ENCODE peak calls at places on chromosomes 1 and 21, in eight cellular contexts. C, M, S, F, B, J, K and D are unnamed samples.
A peak's percentile ranks its signal among the peaks of the same experiment; 100 is the strongest.

GRCh38 chr1:73800376-73800775 is 397.6 kb downstream of the LRRIQ3 start:
- DNase-seq in J (peak; percentile 63), C (no peak), M (no peak), B (peak; percentile 1), K (no peak), F (no peak), S (peak; percentile 27), D (no peak)

GRCh38 chr1:44407430-44408180 is 2.5 kb downstream of the RNF220 start:
- DNase-seq in F (no peak), S (no peak), B (no peak), C (no peak), M (no peak), J (no peak), K (no peak), D (no peak)

GRCh38 chr1:49765034-49765433 is 258.7 kb downstream of the AGBL4 start:
- DNase-seq in J (no peak), C (peak; percentile 46), M (no peak), B (no peak), F (no peak), S (no peak), K (no peak), D (no peak)

GRCh38 chr1:76352741-76353435 is 278.3 kb downstream of the ST6GALNAC3 start:
- DNase-seq in C (peak; percentile 85), S (no peak), B (no peak), F (no peak), J (no peak), K (no peak), M (no peak), D (no peak)

GRCh38 chr1:110425611-110426152 is 18.2 kb upstream of the LAMTOR5 start:
- DNase-seq in K (no peak), B (no peak), J (no peak), S (no peak), C (peak; percentile 42), M (no peak), F (no peak), D (peak; percentile 55)

GRCh38 chr1:191886977-191887376 is 271.3 kb upstream of the RGS18 start:
- DNase-seq in B (no peak), J (no peak), M (no peak), F (no peak), C (no peak), S (no peak), K (no peak), D (no peak)

GRCh38 chr1:27556781-27557595 is 47.0 kb downstream of the AHDC1 start:
- DNase-seq in S (peak; percentile 96), J (peak; percentile 97), C (no peak), K (peak; percentile 57), B (peak; percentile 90), F (peak; percentile 67), M (peak; percentile 95), D (peak; percentile 94)

GRCh38 chr21:17793675-17794123 is 25.5 kb downstream of the C21orf91 start:
- DNase-seq in M (no peak), B (peak; percentile 65), S (peak; percentile 69), K (no peak), F (peak; percentile 18), J (peak; percentile 60), C (no peak), D (no peak)